ENCODE peak calls at places on chromosomes 1 and 21, in ten cellular contexts. B, U, Z, X, G, F, N, P, C and R are unnamed samples.

GRCh38 chr1:39378377-39378776 is 113.1 kb upstream of the BMP8A start:
- DNase-seq in X (no peak), N (peak), B (peak), U (no peak), Z (no peak), P (no peak), C (no peak), G (peak), F (no peak), R (no peak)

GRCh38 chr1:113217447-113218208 is 144.6 kb downstream of the LRIG2 start:
- DNase-seq in P (no peak), Z (no peak), X (no peak), F (no peak), U (no peak), N (no peak), C (no peak), B (no peak), G (no peak), R (no peak)

GRCh38 chr1:163174524-163175437 is 27.9 kb downstream of the RGS5 start:
- DNase-seq in P (peak), U (no peak), F (peak), G (peak), B (peak), N (peak), Z (peak), X (peak), C (peak), R (peak)

GRCh38 chr1:66996018-66996682 is 57.8 kb downstream of the SLC35D1 start:
- DNase-seq in U (peak), P (peak), F (peak), G (peak), N (peak), X (peak), C (peak), B (peak), Z (peak), R (peak)

GRCh38 chr1:147758379-147759100 is 1.9 kb downstream of the GJA5 start:
- DNase-seq in P (no peak), B (no peak), U (no peak), C (no peak), Z (no peak), F (no peak), G (no peak), N (no peak), X (no peak), R (no peak)

GRCh38 chr21:45278156-45278911 is 9.4 kb downstream of the POFUT2 start:
- DNase-seq in B (no peak), Z (no peak), N (peak), F (no peak), X (no peak), C (no peak), P (no peak), U (no peak), G (no peak), R (no peak)

GRCh38 chr1:165696625-165697100 is 1.7 kb downstream of the ALDH9A1 start:
- DNase-seq in C (no peak), P (no peak), U (no peak), Z (no peak), B (peak), N (no peak), G (no peak), F (no peak), X (no peak), R (no peak)

GRCh38 chr1:74673351-74674111 is at the start of gene ERICH3:
- DNase-seq in N (peak), Z (peak), X (no peak), F (peak), B (peak), P (no peak), C (no peak), U (no peak), G (peak), R (peak)

GRCh38 chr1:163701783-163702182 is 380.0 kb downstream of the NUF2 start:
- DNase-seq in X (no peak), N (no peak), B (no peak), Z (no peak), U (no peak), P (no peak), G (no peak), F (no peak), C (no peak), R (no peak)

GRCh38 chr1:211870156-211870555 is 39.6 kb upstream of the LPGAT1 start:
- DNase-seq in B (no peak), U (no peak), X (no peak), F (no peak), Z (no peak), G (no peak), P (no peak), C (no peak), N (no peak), R (no peak)

GRCh38 chr1:41383094-41383852 is 22.0 kb downstream of the FOXO6 start:
- DNase-seq in Z (no peak), C (no peak), F (no peak), P (no peak), N (peak), G (no peak), B (peak), U (no peak), X (peak), R (peak)

GRCh38 chr1:172827841-172828240 is 168.9 kb downstream of the FASLG start:
- DNase-seq in C (no peak), G (no peak), B (no peak), F (no peak), P (no peak), X (no peak), N (no peak), U (no peak), Z (no peak), R (no peak)

GRCh38 chr1:16442273-16442672 is 1.7 kb downstream of the NECAP2 start:
- DNase-seq in N (no peak), Z (no peak), C (no peak), X (no peak), G (no peak), B (no peak), U (no peak), F (no peak), P (no peak), R (no peak)

GRCh38 chr1:159170639-159171038 is 776 bp upstream of the CADM3 start:
- DNase-seq in Z (no peak), B (peak), P (no peak), C (no peak), F (no peak), N (no peak), G (no peak), X (no peak), U (no peak), R (no peak)

GRCh38 chr1:110780600-110781484 is 92.1 kb upstream of the CD53 start:
- DNase-seq in X (peak), C (no peak), P (peak), N (peak), F (peak), B (peak), U (peak), Z (peak), G (peak), R (peak)

GRCh38 chr1:221897312-221897711 is 155.4 kb upstream of the DUSP10 start:
- DNase-seq in F (no peak), B (no peak), G (no peak), C (no peak), U (no peak), N (no peak), X (no peak), P (no peak), Z (no peak), R (no peak)

GRCh38 chr1:7103322-7104052 is 318.2 kb downstream of the CAMTA1 start:
- DNase-seq in F (no peak), B (no peak), G (no peak), X (no peak), N (no peak), U (no peak), C (no peak), P (no peak), Z (no peak), R (no peak)